ENCODE peak calls at places on chromosomes 7 and 10, in seven cellular contexts. G is stimulated activated naive CD8-positive, alpha-beta T cell treated with anti-CD3 and anti-CD28 coated beads, Interleukin-15, amount 100 ng/mL, for 72 hours; R is stimulated activated CD4-positive, alpha-beta T cell treated with anti-CD3 and anti-CD28 coated beads, TNF-alpha, amount 100 ng/mL, for 24 hours; T is ELR; Z is T-helper 17 cell; K is GDM1; P is stimulated activated CD8-positive, alpha-beta memory T cell treated with anti-CD3 and anti-CD28 coated beads, Interleukin-7, amount 100 ng/mL, for 1 hour. Y is an unnamed sample.

GRCh38 chr10:122142652-122143237 is 128.4 kb upstream of the BTBD16 start:
- DNase-seq in G (peak), R (peak), T (peak), Z (no peak), K (no peak), P (peak), Y (no peak)

GRCh38 chr10:124386186-124387077 is 32.3 kb downstream of the OAT start:
- DNase-seq in G (no peak), R (no peak), T (no peak), Z (no peak), K (no peak), P (no peak), Y (no peak)

GRCh38 chr7:11021468-11021867 is 47.8 kb downstream of the PHF14 start:
- DNase-seq in G (no peak), R (no peak), T (no peak), Z (no peak), K (no peak), P (no peak), Y (no peak)

GRCh38 chr7:150939052-150939810 is 38.9 kb downstream of the KCNH2 start:
- DNase-seq in G (no peak), R (no peak), T (no peak), Z (no peak), K (no peak), P (no peak), Y (no peak)

GRCh38 chr7:134605978-134606923 is 40.4 kb upstream of the BPGM start:
- DNase-seq in G (peak), R (peak), T (peak), Z (peak), K (peak), P (peak), Y (peak)

GRCh38 chr10:42875792-42876191 is 93.2 kb downstream of the BMS1 start:
- DNase-seq in G (no peak), R (no peak), T (peak), Z (no peak), K (no peak), P (no peak), Y (peak)

GRCh38 chr7:50069613-50070012 is 23.4 kb downstream of the ZPBP start:
- DNase-seq in G (peak), R (no peak), T (no peak), Z (no peak), K (no peak), P (no peak), Y (peak)

GRCh38 chr7:20794676-20795075 is 8.0 kb upstream of the SP8 start:
- DNase-seq in G (no peak), R (no peak), T (no peak), Z (no peak), K (no peak), P (no peak), Y (no peak)

GRCh38 chr10:30127120-30127541 is 67.7 kb upstream of the JCAD start:
- DNase-seq in G (no peak), R (no peak), T (no peak), Z (no peak), K (no peak), P (no peak), Y (no peak)

GRCh38 chr10:82162549-82163210 is 287.7 kb downstream of the NRG3 start:
- DNase-seq in G (no peak), R (no peak), T (no peak), Z (no peak), K (no peak), P (no peak), Y (no peak)

GRCh38 chr7:142496545-142496991 is 238.7 kb upstream of the PRSS58 start:
- DNase-seq in G (no peak), R (no peak), T (peak), Z (no peak), K (peak), P (no peak), Y (peak)

GRCh38 chr7:142784096-142784495 is 13.3 kb downstream of the PRSS2 start:
- DNase-seq in G (no peak), R (no peak), T (peak), Z (no peak), K (peak), P (no peak), Y (no peak)

GRCh38 chr7:118689403-118689802 is 464.9 kb downstream of the ANKRD7 start:
- DNase-seq in G (no peak), R (no peak), T (no peak), Z (no peak), K (no peak), P (no peak), Y (no peak)

GRCh38 chr7:1466524-1467271 is 7.4 kb upstream of the MICALL2 start:
- DNase-seq in G (no peak), R (no peak), T (peak), Z (no peak), K (no peak), P (no peak), Y (peak)

GRCh38 chr7:110852156-110852858 is 238.6 kb upstream of the LRRN3 start:
- DNase-seq in G (no peak), R (no peak), T (peak), Z (no peak), K (no peak), P (no peak), Y (no peak)

GRCh38 chr7:101681170-101682007 is 52.3 kb upstream of the MYL10 start:
- DNase-seq in G (no peak), R (no peak), T (peak), Z (no peak), K (peak), P (no peak), Y (peak)

GRCh38 chr7:109751241-109751640 is 1181.6 kb downstream of the DNAJB9 start:
- DNase-seq in G (no peak), R (no peak), T (peak), Z (no peak), K (no peak), P (no peak), Y (peak)

GRCh38 chr7:111138196-111138569 is 47.3 kb downstream of the LRRN3 start:
- DNase-seq in G (peak), R (peak), T (peak), Z (peak), K (peak), P (no peak), Y (peak)

GRCh38 chr7:132239422-132239994 is 336.8 kb downstream of the PLXNA4 start:
- DNase-seq in G (no peak), R (no peak), T (no peak), Z (no peak), K (no peak), P (no peak), Y (no peak)

GRCh38 chr7:106166651-106167342 is 54.7 kb upstream of the SYPL1 start:
- DNase-seq in G (no peak), R (no peak), T (peak), Z (no peak), K (peak), P (no peak), Y (peak)

GRCh38 chr7:142298631-142299030 is 40.8 kb upstream of the PRSS58 start:
- DNase-seq in G (no peak), R (no peak), T (no peak), Z (no peak), K (no peak), P (no peak), Y (no peak)

GRCh38 chr10:98299341-98299740 is 31.3 kb upstream of the LOXL4 start:
- DNase-seq in G (no peak), R (no peak), T (peak), Z (no peak), K (no peak), P (no peak), Y (no peak)

GRCh38 chr7:32163141-32163806 is 93.1 kb upstream of the PDE1C start:
- DNase-seq in G (no peak), R (no peak), T (peak), Z (no peak), K (no peak), P (no peak), Y (peak)

GRCh38 chr10:71494470-71494869 is 97.8 kb downstream of the CDH23 start:
- DNase-seq in G (no peak), R (no peak), T (no peak), Z (no peak), K (no peak), P (no peak), Y (no peak)

GRCh38 chr10:24496066-24496465 is 227.6 kb downstream of the ARHGAP21 start:
- DNase-seq in G (no peak), R (no peak), T (no peak), Z (no peak), K (no peak), P (no peak), Y (no peak)

GRCh38 chr7:31261373-31261772 is 79.2 kb downstream of the NEUROD6 start:
- DNase-seq in G (no peak), R (no peak), T (no peak), Z (no peak), K (no peak), P (no peak), Y (no peak)

GRCh38 chr7:73741600-73741999 is 3.0 kb upstream of the ABHD11 start:
- DNase-seq in G (no peak), R (no peak), T (no peak), Z (no peak), K (no peak), P (no peak), Y (peak)

GRCh38 chr7:40673285-40673684 is 538.5 kb downstream of the SUGCT start:
- DNase-seq in G (peak), R (no peak), T (peak), Z (no peak), K (no peak), P (no peak), Y (peak)

GRCh38 chr7:101162551-101163280 is 2.7 kb downstream of the VGF start:
- DNase-seq in G (no peak), R (no peak), T (peak), Z (no peak), K (no peak), P (no peak), Y (peak)

GRCh38 chr7:66504131-66504530 is 124.5 kb upstream of the KCTD7 start:
- DNase-seq in G (no peak), R (no peak), T (no peak), Z (no peak), K (no peak), P (no peak), Y (no peak)

GRCh38 chr7:145212050-145212449 is 376.2 kb upstream of the TPK1 start:
- DNase-seq in G (no peak), R (no peak), T (no peak), Z (no peak), K (no peak), P (no peak), Y (no peak)

GRCh38 chr7:149765399-149766121 is 7.8 kb downstream of the ZNF467 start:
- DNase-seq in G (no peak), R (no peak), T (no peak), Z (no peak), K (no peak), P (no peak), Y (no peak)

GRCh38 chr10:122154733-122155366 is 116.2 kb upstream of the BTBD16 start:
- DNase-seq in G (no peak), R (no peak), T (no peak), Z (no peak), K (no peak), P (no peak), Y (no peak)

GRCh38 chr10:25912796-25913195 is 21.2 kb upstream of the MYO3A start:
- DNase-seq in G (no peak), R (no peak), T (no peak), Z (no peak), K (no peak), P (no peak), Y (peak)

GRCh38 chr10:86958831-86959736 is 685 bp downstream of the SNCG start:
- DNase-seq in G (no peak), R (no peak), T (peak), Z (no peak), K (no peak), P (no peak), Y (peak)

GRCh38 chr10:128083191-128083895 is 42.9 kb downstream of the MKI67 start:
- DNase-seq in G (no peak), R (no peak), T (no peak), Z (no peak), K (no peak), P (no peak), Y (no peak)

GRCh38 chr10:73439055-73439454 is 5.7 kb upstream of the MSS51 start:
- DNase-seq in G (no peak), R (no peak), T (peak), Z (no peak), K (no peak), P (no peak), Y (no peak)

GRCh38 chr7:80277434-80278427 is 143.1 kb downstream of the GNAI1 start:
- DNase-seq in G (no peak), R (no peak), T (peak), Z (no peak), K (no peak), P (no peak), Y (peak)

GRCh38 chr7:83649701-83650100 is 762 bp upstream of the SEMA3E start:
- DNase-seq in G (no peak), R (no peak), T (no peak), Z (no peak), K (no peak), P (no peak), Y (no peak)

GRCh38 chr10:95475827-95476481 is 85.2 kb downstream of the SORBS1 start:
- DNase-seq in G (no peak), R (no peak), T (no peak), Z (no peak), K (no peak), P (no peak), Y (no peak)